ENCODE peak calls at places on chromosomes 2 and 18, in six cellular contexts. O, H, K, Q, N and Y are unnamed samples.

GRCh38 chr2:7523557-7524210 is 606.5 kb downstream of the RNF144A start:
- DNase-seq in O (no peak), H (no peak), K (no peak), Q (no peak), N (no peak), Y (no peak)

GRCh38 chr2:230071421-230071820 is 2.7 kb upstream of the SLC16A14 start:
- DNase-seq in O (no peak), H (no peak), K (no peak), Q (no peak), N (no peak), Y (no peak)

GRCh38 chr18:64083906-64084305 is 65.0 kb downstream of the LINC00305 start:
- DNase-seq in O (no peak), H (no peak), K (no peak), Q (no peak), N (no peak), Y (no peak)

GRCh38 chr2:61218076-61218816 is 56.3 kb downstream of the C2orf74 start:
- DNase-seq in O (no peak), H (no peak), K (no peak), Q (no peak), N (no peak), Y (no peak)

GRCh38 chr18:35117951-35118411 is 76.8 kb downstream of the MAPRE2 start:
- DNase-seq in O (no peak), H (no peak), K (no peak), Q (peak; percentile 70), N (peak; percentile 87), Y (no peak)

GRCh38 chr2:238274152-238274865 is 14.1 kb downstream of the PER2 start:
- DNase-seq in O (no peak), H (no peak), K (no peak), Q (no peak), N (no peak), Y (no peak)

GRCh38 chr18:36850527-36851201 is 21.7 kb downstream of the KIAA1328 start:
- DNase-seq in O (no peak), H (no peak), K (peak; percentile 91), Q (peak; percentile 96), N (peak; percentile 91), Y (no peak)

GRCh38 chr2:143802242-143802641 is 673.0 kb downstream of the ARHGAP15 start:
- DNase-seq in O (no peak), H (no peak), K (no peak), Q (peak; percentile 90), N (peak; percentile 72), Y (no peak)

GRCh38 chr2:224038049-224038829 is 847 bp downstream of the SERPINE2 start:
- DNase-seq in O (no peak), H (peak; percentile 63), K (peak; percentile 58), Q (peak; percentile 13), N (peak; percentile 57), Y (peak; percentile 27)

GRCh38 chr2:177038772-177039484 is 173.7 kb upstream of the HNRNPA3 start:
- DNase-seq in O (no peak), H (no peak), K (no peak), Q (no peak), N (no peak), Y (no peak)

GRCh38 chr2:188132385-188132784 is 159.3 kb upstream of the GULP1 start:
- DNase-seq in O (no peak), H (no peak), K (no peak), Q (no peak), N (no peak), Y (no peak)

GRCh38 chr2:98121149-98121548 is 34.2 kb downstream of the VWA3B start:
- DNase-seq in O (no peak), H (no peak), K (no peak), Q (no peak), N (no peak), Y (no peak)

GRCh38 chr18:28647961-28648360 is 471.0 kb upstream of the CDH2 start:
- DNase-seq in O (no peak), H (no peak), K (no peak), Q (no peak), N (no peak), Y (no peak)

GRCh38 chr2:203683932-203684556 is 22.4 kb upstream of the CD28 start:
- DNase-seq in O (no peak), H (no peak), K (peak; percentile 96), Q (peak; percentile 92), N (peak; percentile 96), Y (no peak)

GRCh38 chr2:216857131-216857550 is 2.7 kb downstream of the TNP1 start:
- DNase-seq in O (no peak), H (no peak), K (no peak), Q (peak; percentile 84), N (peak; percentile 68), Y (no peak)

GRCh38 chr2:19769513-19769912 is 132.3 kb downstream of the TTC32 start:
- DNase-seq in O (no peak), H (no peak), K (peak; percentile 16), Q (peak; percentile 20), N (no peak), Y (no peak)

GRCh38 chr2:51795248-51795888 is 763.4 kb upstream of the NRXN1 start:
- DNase-seq in O (peak; percentile 17), H (peak; percentile 82), K (peak; percentile 3), Q (no peak), N (peak; percentile 6), Y (peak; percentile 2)

DNA sequence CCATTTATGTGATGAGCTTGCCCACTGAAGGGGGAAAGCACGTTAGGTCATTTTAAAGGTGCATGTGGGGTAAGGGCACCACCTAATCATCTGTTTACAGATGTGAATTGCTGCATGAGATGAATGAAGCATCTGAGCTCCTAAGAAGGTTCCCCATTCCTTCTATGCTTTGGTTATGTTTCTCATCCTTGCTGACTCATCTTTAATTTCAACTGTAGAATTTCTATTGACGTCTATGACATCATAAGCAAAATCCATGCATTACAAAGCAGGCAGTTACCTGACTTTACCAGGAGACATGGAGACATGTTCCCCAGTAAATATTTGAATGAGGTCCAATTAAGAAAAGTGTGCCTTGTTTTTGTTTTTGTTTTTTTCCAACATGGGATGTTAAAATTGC is 2.8 kb downstream of the SNTG2 start:
- DNase-seq in O (no peak), H (no peak), K (no peak), Q (no peak), N (no peak), Y (no peak)
- H3K14ac ChIP-seq in O (no peak overlapping the region), H (no peak overlapping the region), K (no peak overlapping the region), Q (no peak overlapping the region), N (no peak overlapping the region), Y (no peak overlapping the region)

GRCh38 chr2:190501231-190501630 is 33.3 kb downstream of the NEMP2 start:
- DNase-seq in O (no peak), H (no peak), K (no peak), Q (no peak), N (no peak), Y (no peak)
- H3K14ac ChIP-seq in O (no peak overlapping the region), H (no peak overlapping the region), K (no peak overlapping the region), Q (peak overlapping the region; percentile 43), N (no peak overlapping the region), Y (no peak overlapping the region)

DNA sequence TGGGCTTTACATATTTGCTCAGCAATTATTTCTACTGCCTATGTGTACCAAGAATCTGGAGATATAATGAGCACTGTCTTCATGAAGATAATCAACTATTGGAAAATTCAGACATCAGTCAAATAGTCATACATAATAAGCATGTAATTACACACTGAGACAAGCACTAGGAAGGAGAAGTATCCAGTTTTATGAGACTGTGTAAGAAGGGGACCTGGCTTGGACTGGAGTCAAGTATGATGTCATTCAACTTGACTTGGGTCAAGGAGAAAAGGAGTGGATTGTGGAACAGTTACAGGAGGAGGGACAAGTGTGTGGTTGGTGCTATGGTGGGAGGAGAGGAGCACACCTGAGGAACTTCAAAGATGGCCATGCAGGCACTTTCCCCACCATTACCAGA is 419.8 kb upstream of the TRIB2 start:
- DNase-seq in O (no peak), H (no peak), K (no peak), Q (no peak), N (no peak), Y (no peak)
- H3K14ac ChIP-seq in O (no peak overlapping the region), H (no peak overlapping the region), K (no peak overlapping the region), Q (no peak overlapping the region), N (peak overlapping the region; percentile 62), Y (no peak overlapping the region)

DNA sequence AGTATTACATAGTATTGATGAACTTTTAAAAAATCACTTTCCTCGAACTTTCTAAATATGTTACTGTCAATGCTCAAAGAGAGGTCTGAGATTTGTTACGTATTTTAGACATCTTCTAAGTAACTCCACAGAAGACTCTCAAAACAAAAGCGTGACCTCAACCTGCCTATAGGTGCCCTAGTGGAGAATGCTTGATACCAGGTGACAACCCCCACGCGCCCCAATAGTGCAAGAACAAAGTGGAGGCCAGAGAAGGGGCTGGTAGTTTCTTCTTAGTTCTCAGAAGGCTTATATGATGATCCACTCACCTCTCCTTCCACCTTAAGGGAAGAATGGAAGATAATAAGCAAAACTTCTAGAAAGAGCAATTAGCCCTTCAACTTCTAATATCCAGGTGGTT is 102.6 kb downstream of the ANKRD44 start:
- DNase-seq in O (no peak), H (no peak), K (no peak), Q (no peak), N (no peak), Y (no peak)
- H3K14ac ChIP-seq in O (no peak overlapping the region), H (no peak overlapping the region), K (no peak overlapping the region), Q (no peak overlapping the region), N (no peak overlapping the region), Y (no peak overlapping the region)